ENCODE peak calls at places on chromosomes 12 and 14, in eight cellular contexts. W is right lobe of liver, N is stomach, D is heart left ventricle, T is HCT116, L is ovary, A is adrenal gland, F is A549. G is an unnamed sample.

GRCh38 chr12:115542656-115543055 is 734.8 kb downstream of the MED13L start:
- DNase-seq in F (no peak), L (no peak), D (no peak), A (peak; percentile 4), T (no peak), W (no peak), N (no peak), G (no peak)

GRCh38 chr12:78004451-78005093 is 173.9 kb downstream of the NAV3 start:
- DNase-seq in A (no peak), N (no peak), T (no peak), W (no peak), L (no peak), F (no peak), D (no peak), G (no peak)

GRCh38 chr12:49974231-49974675 is 1.5 kb downstream of the AQP6 start:
- DNase-seq in D (peak; percentile 80), F (no peak), L (peak; percentile 63), W (peak; percentile 80), T (no peak), A (peak; percentile 82), N (peak; percentile 69), G (peak; percentile 93)

GRCh38 chr14:53640695-53641094 is 315.9 kb downstream of the BMP4 start:
- DNase-seq in N (no peak), W (no peak), L (no peak), T (no peak), A (no peak), F (no peak), D (no peak), G (no peak)

GRCh38 chr14:41749425-41749824 is 142.7 kb downstream of the LRFN5 start:
- DNase-seq in T (no peak), F (no peak), N (no peak), A (no peak), L (no peak), W (no peak), D (no peak), G (no peak)

GRCh38 chr14:68384881-68385280 is 408.0 kb downstream of the ZFP36L1 start:
- DNase-seq in W (no peak), L (no peak), T (no peak), F (no peak), A (peak; percentile 26), D (peak; percentile 37), N (no peak), G (no peak)

GRCh38 chr12:58190624-58191023 is 249.3 kb downstream of the ATP23 start:
- DNase-seq in A (no peak), L (no peak), W (no peak), F (no peak), D (no peak), N (no peak), T (no peak), G (no peak)

GRCh38 chr14:24612186-24612585 is 2.7 kb upstream of the GZMH start:
- DNase-seq in N (no peak), D (no peak), T (no peak), W (no peak), A (peak; percentile 7), L (no peak), F (no peak), G (no peak)

GRCh38 chr14:39091716-39092115 is 11.3 kb downstream of the SEC23A start:
- DNase-seq in W (no peak), D (no peak), A (no peak), N (no peak), F (no peak), L (no peak), T (no peak), G (no peak)

GRCh38 chr14:102375126-102375525 is 12.4 kb downstream of the TECPR2 start:
- DNase-seq in N (no peak), W (no peak), A (no peak), T (no peak), F (no peak), L (no peak), D (no peak), G (no peak)

GRCh38 chr12:49230176-49230575 is 34.7 kb upstream of the TUBA1C start:
- DNase-seq in A (no peak), T (no peak), F (no peak), N (no peak), D (no peak), W (no peak), L (no peak), G (no peak)

GRCh38 chr12:79451988-79452387 is 238.8 kb downstream of the PAWR start:
- DNase-seq in W (no peak), A (peak; percentile 96), L (peak; percentile 74), T (no peak), D (peak; percentile 45), F (no peak), N (peak; percentile 25), G (peak; percentile 85)

GRCh38 chr14:63300854-63301253 is 17.9 kb downstream of the GPHB5 start:
- DNase-seq in N (no peak), F (no peak), W (no peak), L (no peak), D (no peak), T (no peak), A (no peak), G (no peak)

GRCh38 chr12:4271433-4272013 is 2.0 kb upstream of the CCND2 start:
- DNase-seq in T (no peak), L (no peak), F (no peak), D (no peak), N (no peak), A (peak; percentile 68), W (no peak), G (no peak)

GRCh38 chr12:89863332-89863938 is 154.8 kb upstream of the ATP2B1 start:
- DNase-seq in F (no peak), T (no peak), A (no peak), L (no peak), N (no peak), D (no peak), W (no peak), G (no peak)

GRCh38 chr14:97977711-97978261 is 1180.6 kb downstream of the VRK1 start:
- DNase-seq in F (no peak), D (peak; percentile 88), T (no peak), N (peak; percentile 59), A (peak; percentile 60), L (peak; percentile 74), W (peak; percentile 54), G (peak; percentile 91)

GRCh38 chr14:97976861-97977260 is 1179.7 kb downstream of the VRK1 start:
- DNase-seq in W (no peak), N (no peak), T (no peak), D (peak; percentile 36), A (no peak), F (no peak), L (no peak), G (no peak)

GRCh38 chr14:97970222-97970621 is 1173.0 kb downstream of the VRK1 start:
- DNase-seq in N (no peak), F (no peak), L (no peak), A (no peak), D (no peak), W (no peak), T (no peak), G (no peak)

GRCh38 chr14:97978336-97978735 is 1181.2 kb downstream of the VRK1 start:
- DNase-seq in W (peak; percentile 63), F (peak; percentile 39), D (peak; percentile 83), L (peak; percentile 69), N (peak; percentile 69), T (peak; percentile 6), A (peak; percentile 88), G (peak; percentile 89)

DNA sequence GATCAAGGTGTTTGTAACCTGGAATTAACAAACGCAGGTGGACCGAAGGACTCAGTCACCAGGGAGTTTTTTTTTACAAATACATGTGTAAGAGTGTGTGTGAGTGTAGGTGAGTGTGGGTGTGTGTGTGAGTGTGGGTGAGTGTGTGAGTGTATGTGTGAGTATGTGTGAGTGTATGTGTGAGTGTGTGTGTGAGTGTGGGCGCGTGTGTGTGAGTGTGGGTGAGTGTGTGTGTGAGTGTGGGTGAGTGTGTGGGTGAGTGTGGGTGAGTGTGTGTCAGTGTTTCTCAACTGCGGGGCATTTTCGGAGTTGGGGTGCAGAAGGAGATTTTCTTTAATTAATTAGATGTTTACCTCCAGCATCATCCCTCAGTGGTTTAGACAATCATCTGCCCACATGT is 1178.8 kb downstream of the VRK1 start:
- DNase-seq in N (no peak), L (no peak), A (no peak), D (no peak), T (no peak), F (no peak), W (no peak), G (no peak)
- H3K4me3 ChIP-seq in N (no peak overlapping the region), L (no peak overlapping the region), A (no peak overlapping the region), D (no peak overlapping the region), T (no peak overlapping the region), F (no peak overlapping the region), W (no peak overlapping the region), G (no peak overlapping the region)

GRCh38 chr12:56078931-56079728 is 835 bp upstream of the ERBB3 start:
- DNase-seq in F (peak; percentile 92), A (peak; percentile 95), N (peak; percentile 95), T (peak; percentile 83), W (peak; percentile 93), L (peak; percentile 86), D (peak; percentile 87), G (peak; percentile 93)

GRCh38 chr12:56081393-56082347 is 1.7 kb downstream of the ERBB3 start:
- DNase-seq in T (no peak), N (peak; percentile 82), F (no peak), L (no peak), D (no peak), W (peak; percentile 83), A (no peak), G (peak; percentile 56)

GRCh38 chr12:56080556-56081138 is 682 bp downstream of the ERBB3 start:
- DNase-seq in F (no peak), A (no peak), N (peak; percentile 70), D (no peak), L (no peak), T (no peak), W (peak; percentile 92), G (no peak)

GRCh38 chr12:56078427-56078826 is 1.5 kb upstream of the ERBB3 start:
- DNase-seq in W (no peak), A (no peak), T (no peak), D (no peak), L (no peak), F (no peak), N (no peak), G (no peak)

GRCh38 chr12:56079729-56080555 is at the start of gene ERBB3:
- DNase-seq in T (peak; percentile 71), N (peak; percentile 89), D (peak; percentile 64), F (peak; percentile 86), A (peak; percentile 89), W (peak; percentile 86), L (peak; percentile 82), G (peak; percentile 87)
- TF ChIP-seq POLR2A in T (peak; percentile 22), N (no peak), D (no peak), F (peak; percentile 12), A (no peak), W (peak; percentile 85), L (no peak), G (peak; percentile 80)

GRCh38 chr14:61582815-61583214 is 112.5 kb upstream of the HIF1A start:
- DNase-seq in F (no peak), A (no peak), N (no peak), W (no peak), L (no peak), D (peak; percentile 48), T (no peak), G (no peak)
- H3K4me1 ChIP-seq in F (peaks cover 58% of the 10 kb centered on the region), A (peaks cover 25% of the 10 kb centered on the region), N (peaks cover 24% of the 10 kb centered on the region), W (no peaks in the 10 kb centered on the region), L (peaks cover 2% of the 10 kb centered on the region), D (peaks cover 8% of the 10 kb centered on the region), T (peaks cover 12% of the 10 kb centered on the region), G (peaks cover 23% of the 10 kb centered on the region)

DNA sequence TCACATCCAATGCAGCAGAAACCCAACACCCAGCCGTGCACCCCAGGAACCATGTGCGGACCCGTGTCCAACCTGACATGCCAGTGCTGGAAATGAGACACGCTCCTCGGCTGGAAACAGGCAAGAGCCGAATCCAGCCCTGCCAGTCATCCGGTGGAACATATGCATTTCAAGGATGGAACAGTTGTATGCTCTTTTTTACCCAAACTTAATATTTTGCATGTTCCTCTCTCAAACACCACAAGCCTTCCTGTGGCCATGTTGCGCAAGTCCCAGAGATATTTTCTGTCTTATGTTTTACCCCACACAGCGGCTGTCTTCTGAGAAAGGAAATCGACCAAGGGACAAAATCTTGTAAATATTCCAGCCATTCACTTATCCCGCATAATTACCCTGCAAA is 196.9 kb downstream of the BCL11B start:
- DNase-seq in D (no peak), W (no peak), A (no peak), N (no peak), T (no peak), L (no peak), F (no peak), G (no peak)
- H3K4me3 ChIP-seq in D (no peak overlapping the region), W (no peak overlapping the region), A (no peak overlapping the region), N (no peak overlapping the region), T (no peak overlapping the region), L (no peak overlapping the region), F (no peak overlapping the region), G (no peak overlapping the region)